ENCODE peak calls at places on chromosome X, in nine cellular contexts. M is AML-193; R is EL; T is hypothalamus; D is HFFc6; L is stimulated activated naive CD8-positive, alpha-beta T cell treated with anti-CD3 and anti-CD28 coated beads, Interleukin-15, Interleukin-2, amounts not matched to agents 100 U/mL and 50 U/mL, for 24 hours; I is mammary epithelial cell; V is amygdala; S is PC-3. Z is an unnamed sample.

GRCh38 chrX:43866423-43866822 is 15.8 kb downstream of the MAOB start:
- DNase-seq in S (no peak), D (no peak), T (no peak), V (no peak), L (no peak), R (no peak), I (no peak), M (no peak), Z (no peak)

GRCh38 chrX:123481908-123482873 is 250.7 kb downstream of the THOC2 start:
- DNase-seq in D (peak), L (no peak), M (no peak), R (peak), V (no peak), T (no peak), I (no peak), S (no peak), Z (no peak)

GRCh38 chrX:113305496-113305895 is 464.9 kb upstream of the AMOT start:
- DNase-seq in M (no peak), I (no peak), V (no peak), S (peak), L (no peak), T (no peak), R (peak), D (peak), Z (peak)

GRCh38 chrX:9315086-9315485 is 149.8 kb upstream of the TBL1X start:
- DNase-seq in L (no peak), V (no peak), T (no peak), R (no peak), D (no peak), S (no peak), I (no peak), M (no peak), Z (no peak)

GRCh38 chrX:130055103-130055502 is 55.2 kb downstream of the ELF4 start:
- DNase-seq in R (peak), T (no peak), M (no peak), I (no peak), S (no peak), V (no peak), D (peak), L (no peak), Z (no peak)

GRCh38 chrX:135434258-135435138 is 12.8 kb downstream of the SMIM10L2A start:
- DNase-seq in R (no peak), I (no peak), L (no peak), D (no peak), S (no peak), T (no peak), M (no peak), V (no peak), Z (no peak)

GRCh38 chrX:74451450-74452198 is 30.3 kb downstream of the SLC16A2 start:
- DNase-seq in L (peak), S (no peak), V (no peak), T (no peak), R (no peak), M (no peak), I (no peak), D (no peak), Z (no peak)

GRCh38 chrX:134542485-134542884 is 82.5 kb downstream of the HPRT1 start:
- DNase-seq in L (no peak), M (peak), D (peak), I (peak), V (no peak), R (peak), T (no peak), S (peak), Z (peak)

GRCh38 chrX:65609237-65609636 is 58.2 kb upstream of the MSN start:
- DNase-seq in D (no peak), L (no peak), I (no peak), V (no peak), S (no peak), R (no peak), T (no peak), M (peak), Z (no peak)

GRCh38 chrX:69627744-69628143 is 11.8 kb downstream of the EDA start:
- DNase-seq in S (no peak), R (no peak), L (no peak), T (no peak), I (no peak), V (no peak), M (no peak), D (no peak), Z (no peak)

GRCh38 chrX:101291204-101291603 is at the start of gene TAF7L:
- DNase-seq in S (no peak), L (no peak), M (no peak), R (no peak), T (no peak), V (no peak), I (no peak), D (no peak), Z (no peak)

GRCh38 chrX:41689711-41690110 is 938 bp downstream of the GPR34 start:
- DNase-seq in R (no peak), D (no peak), V (no peak), S (no peak), L (no peak), T (no peak), I (no peak), M (no peak), Z (no peak)

GRCh38 chrX:47302396-47302795 is 68.0 kb upstream of the ZNF157 start:
- DNase-seq in T (no peak), D (no peak), L (no peak), S (no peak), R (no peak), I (no peak), M (no peak), V (no peak), Z (no peak)

GRCh38 chrX:49956313-49956712 is 33.9 kb downstream of the CLCN5 start:
- DNase-seq in I (no peak), L (no peak), M (no peak), T (no peak), S (no peak), D (no peak), V (no peak), R (no peak), Z (no peak)

GRCh38 chrX:130418066-130418465 is 16.3 kb downstream of the RBMX2 start:
- DNase-seq in T (no peak), S (no peak), I (no peak), R (no peak), V (no peak), D (no peak), L (no peak), M (no peak), Z (no peak)

GRCh38 chrX:2627272-2627867 is 63.7 kb upstream of the CD99 start:
- DNase-seq in M (no peak), T (no peak), V (no peak), D (no peak), R (peak), I (peak), L (peak), S (peak), Z (peak)

GRCh38 chrX:24902808-24903207 is 113.0 kb downstream of the ARX start:
- DNase-seq in S (no peak), V (no peak), L (no peak), M (no peak), T (no peak), D (peak), R (peak), I (no peak), Z (no peak)

GRCh38 chrX:24668111-24668510 is 21.0 kb upstream of the PCYT1B start:
- DNase-seq in I (no peak), M (no peak), V (no peak), L (no peak), S (no peak), T (no peak), D (no peak), R (no peak), Z (no peak)

GRCh38 chrX:38668788-38669187 is 107.4 kb downstream of the TSPAN7 start:
- DNase-seq in L (no peak), D (no peak), V (no peak), T (no peak), S (no peak), I (no peak), R (no peak), M (no peak), Z (no peak)

GRCh38 chrX:106906361-106906760 is 3.2 kb upstream of the RIPPLY1 start:
- DNase-seq in T (no peak), R (no peak), I (no peak), M (no peak), L (no peak), V (no peak), S (no peak), D (no peak), Z (peak)

GRCh38 chrX:144275403-144275802 is 391.5 kb downstream of the UBE2NL start:
- DNase-seq in M (no peak), I (peak), D (no peak), L (no peak), V (no peak), T (no peak), S (peak), R (no peak), Z (peak)

GRCh38 chrX:19739683-19740082 is 147.7 kb downstream of the SH3KBP1 start:
- DNase-seq in L (peak), V (peak), M (peak), R (peak), T (peak), S (peak), D (peak), I (peak), Z (peak)

GRCh38 chrX:17459008-17459407 is 84.0 kb downstream of the NHS start:
- DNase-seq in R (peak), T (no peak), D (peak), S (no peak), V (no peak), I (peak), L (no peak), M (no peak), Z (peak)

GRCh38 chrX:156000361-156000926 is 2.9 kb downstream of the IL9R start:
- DNase-seq in M (no peak), I (peak), L (no peak), D (no peak), V (no peak), R (no peak), S (no peak), T (no peak), Z (peak)

GRCh38 chrX:74421181-74422028 is at the start of gene SLC16A2:
- DNase-seq in S (peak), R (peak), D (peak), V (peak), I (peak), M (no peak), L (peak), T (peak), Z (peak)

GRCh38 chrX:153981771-153982533 is 9.4 kb downstream of the TMEM187 start:
- DNase-seq in D (no peak), I (no peak), V (no peak), R (no peak), L (peak), T (no peak), S (no peak), M (peak), Z (no peak)

GRCh38 chrX:117743469-117744251 is 372.9 kb downstream of the KLHL13 start:
- DNase-seq in S (peak), I (peak), D (no peak), L (no peak), M (no peak), R (no peak), T (no peak), V (no peak), Z (peak)

GRCh38 chrX:72201836-72202536 is 20.4 kb downstream of the PIN4 start:
- DNase-seq in I (peak), T (no peak), V (no peak), R (peak), L (no peak), M (no peak), D (peak), S (peak), Z (peak)

GRCh38 chrX:155577682-155578081 is 35.1 kb downstream of the TMLHE start:
- DNase-seq in S (no peak), M (no peak), I (no peak), L (no peak), R (no peak), T (no peak), D (no peak), V (no peak), Z (peak)

Z was measured in kidney tubule cell.